ENCODE peak calls at places on chromosomes 2 and 18, in six cellular contexts. Y is CD4-positive, alpha-beta T cell; X is heart right ventricle; K is right atrium auricular region; N is uterus; J is A549. O is an unnamed sample.

GRCh38 chr2:3128786-3129185 is 248.8 kb downstream of the EIPR1 start:
- DNase-seq in X (no peak), Y (no peak), J (no peak), N (no peak), K (no peak), O (no peak)

GRCh38 chr18:56696966-56697365 is 45.8 kb downstream of the WDR7 start:
- DNase-seq in X (no peak), J (peak), N (no peak), K (no peak), Y (no peak), O (no peak)

GRCh38 chr2:109045505-109045904 is 56.5 kb upstream of the EDAR start:
- DNase-seq in J (no peak), Y (no peak), K (no peak), X (no peak), N (no peak), O (no peak)

GRCh38 chr2:160429248-160430000 is 64.2 kb downstream of the RBMS1 start:
- DNase-seq in Y (no peak), X (no peak), J (peak), K (no peak), N (no peak), O (no peak)

GRCh38 chr2:102698369-102699111 is 63.3 kb upstream of the TMEM182 start:
- DNase-seq in Y (no peak), N (no peak), X (no peak), K (no peak), J (no peak), O (no peak)

GRCh38 chr2:189302274-189302948 is 122.8 kb upstream of the COL5A2 start:
- DNase-seq in Y (no peak), J (peak), N (no peak), K (no peak), X (no peak), O (no peak)

GRCh38 chr2:84856785-84857184 is 24.1 kb downstream of the TRABD2A start:
- DNase-seq in X (no peak), J (no peak), K (no peak), Y (no peak), N (no peak), O (no peak)

GRCh38 chr2:9737053-9737875 is 106.0 kb upstream of the TAF1B start:
- DNase-seq in K (no peak), Y (no peak), N (no peak), X (no peak), J (peak), O (no peak)

DNA sequence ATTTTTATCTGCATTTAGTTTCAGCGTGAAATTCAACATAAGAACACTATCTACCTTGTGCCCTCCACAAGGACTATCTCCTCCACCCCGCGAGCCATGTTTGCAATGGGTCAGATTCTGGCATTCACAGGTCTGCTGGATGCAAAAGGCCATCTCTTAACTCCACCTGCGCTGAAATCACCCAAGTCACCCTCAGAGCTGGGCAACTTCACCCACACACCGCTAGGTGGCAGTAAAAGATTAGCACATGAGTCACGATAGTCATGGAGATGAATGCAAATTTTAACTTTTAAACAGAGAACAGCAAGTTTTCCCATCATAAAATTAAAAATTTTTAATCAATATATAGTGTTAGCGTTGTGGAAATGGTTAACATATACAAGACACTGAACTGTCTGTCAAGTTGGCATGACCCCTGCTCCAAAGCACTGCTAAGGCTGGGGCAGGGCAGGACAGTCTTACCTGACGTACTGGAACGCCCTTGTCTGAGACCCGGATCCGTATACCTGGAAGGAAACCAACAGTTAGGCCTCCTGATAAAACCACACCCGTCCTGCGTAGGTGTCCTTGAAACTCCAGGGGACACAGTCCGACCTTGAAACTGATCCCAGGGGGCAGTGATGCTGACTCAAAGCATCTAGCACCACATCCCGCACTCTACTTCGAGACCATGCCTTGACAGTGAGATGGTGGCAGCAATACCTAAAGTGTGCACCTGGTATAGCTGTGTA is 89.6 kb downstream of the UXS1 start:
- DNase-seq in N (peak), Y (peak), K (no peak), X (peak), J (peak), O (peak)
- TF ChIP-seq CTCF in N (peak), Y (peak), K (peak), X (peak), J (peak), O (peak)

DNA sequence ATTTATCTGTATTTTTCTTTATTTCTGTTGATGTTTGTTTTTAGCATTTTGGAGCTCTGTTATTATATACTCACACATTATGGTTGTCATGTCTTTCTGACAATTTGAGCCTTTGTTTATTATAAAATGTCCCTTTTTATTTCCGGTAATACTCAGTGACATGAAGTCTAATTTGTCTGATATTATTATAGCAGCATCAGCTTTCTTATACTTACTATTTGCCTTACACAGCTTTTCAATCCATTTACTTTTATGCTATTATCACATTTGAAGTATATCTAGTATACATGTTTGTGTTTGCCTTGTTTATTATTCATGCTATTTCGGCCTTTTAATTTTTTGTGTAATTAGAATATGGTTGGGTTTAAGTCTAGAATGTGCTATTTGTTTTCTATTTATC is 430.6 kb upstream of the FANCL start:
- DNase-seq in X (no peak), J (no peak), N (no peak), K (no peak), Y (no peak), O (no peak)
- TF ChIP-seq CTCF in X (no peak), J (no peak), N (no peak), K (no peak), Y (no peak), O (no peak)

GRCh38 chr2:183610724-183611123 is 486.5 kb downstream of the NUP35 start:
- DNase-seq in J (no peak), Y (no peak), X (no peak), N (no peak), K (no peak), O (no peak)
- TF ChIP-seq CTCF in J (no peak), Y (no peak), X (no peak), N (no peak), K (no peak), O (no peak)

GRCh38 chr2:158745067-158745865 is 49.9 kb upstream of the DAPL1 start:
- DNase-seq in X (peak), Y (peak), J (peak), N (peak), K (no peak), O (peak)
- TF ChIP-seq CTCF in X (peak), Y (no peak), J (peak), N (peak), K (peak), O (no peak)

GRCh38 chr2:142112648-142113278 is 18.1 kb downstream of the LRP1B start:
- DNase-seq in Y (no peak), N (no peak), K (no peak), J (peak), X (no peak), O (no peak)
- TF ChIP-seq CTCF in Y (no peak), N (no peak), K (no peak), J (no peak), X (no peak), O (peak)

GRCh38 chr2:126221506-126221905 is 434.5 kb upstream of the GYPC start:
- DNase-seq in J (no peak), K (no peak), X (no peak), Y (no peak), N (no peak), O (no peak)

GRCh38 chr2:126224766-126225165 is 431.2 kb upstream of the GYPC start:
- DNase-seq in X (no peak), N (no peak), Y (no peak), J (no peak), K (no peak), O (no peak)

GRCh38 chr2:126222316-126222715 is 433.6 kb upstream of the GYPC start:
- DNase-seq in N (no peak), J (no peak), Y (no peak), K (no peak), X (no peak), O (no peak)

DNA sequence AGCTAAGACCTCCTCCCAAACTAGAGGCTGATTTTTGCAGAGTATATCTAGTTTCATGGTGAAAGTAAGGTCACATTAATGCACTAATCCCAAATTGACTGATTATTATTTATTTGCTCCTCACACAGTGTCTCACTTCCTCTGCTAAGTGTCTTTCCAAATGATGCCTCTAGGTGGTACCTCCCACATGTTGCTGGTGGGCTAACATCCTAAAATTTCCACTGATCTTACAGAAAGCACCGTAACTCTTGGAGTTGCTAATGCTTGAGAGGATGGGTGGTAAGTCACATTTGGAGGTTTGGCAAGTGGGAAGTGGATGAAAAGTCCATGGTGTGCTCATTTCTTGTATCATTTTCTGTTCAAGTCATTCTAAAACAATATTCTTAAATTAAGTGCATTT is 428.7 kb upstream of the GYPC start:
- DNase-seq in N (no peak), J (peak), X (no peak), K (no peak), Y (no peak), O (no peak)
- TF ChIP-seq CTCF in N (no peak), J (no peak), X (no peak), K (peak), Y (no peak), O (peak)

DNA sequence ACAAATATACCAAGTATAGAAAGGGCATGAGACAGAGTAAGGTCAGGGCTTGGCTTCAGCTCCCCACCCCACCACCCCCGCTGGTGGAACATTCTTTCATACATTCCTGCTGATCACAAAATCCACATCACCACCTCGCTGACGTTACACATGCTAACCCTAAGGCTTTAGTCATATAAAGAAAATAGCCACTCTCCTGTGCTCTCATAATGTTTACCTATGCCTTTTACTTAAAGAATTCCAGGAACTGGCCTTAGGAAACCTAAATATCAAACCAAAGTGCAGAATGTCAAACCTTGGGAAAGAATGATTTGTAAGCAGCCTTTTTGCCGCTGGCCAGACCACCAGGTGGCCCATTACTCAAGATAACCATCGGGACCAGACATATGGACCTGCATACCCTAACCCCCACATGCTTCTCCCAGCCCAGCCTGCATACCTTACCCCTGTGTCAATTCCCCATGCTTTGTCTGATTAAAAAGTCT is 136.3 kb upstream of the SLC39A10 start:
- DNase-seq in K (no peak), X (no peak), J (peak), Y (no peak), N (no peak), O (no peak)
- TF ChIP-seq CTCF in K (no peak), X (no peak), J (peak), Y (no peak), N (no peak), O (no peak)

DNA sequence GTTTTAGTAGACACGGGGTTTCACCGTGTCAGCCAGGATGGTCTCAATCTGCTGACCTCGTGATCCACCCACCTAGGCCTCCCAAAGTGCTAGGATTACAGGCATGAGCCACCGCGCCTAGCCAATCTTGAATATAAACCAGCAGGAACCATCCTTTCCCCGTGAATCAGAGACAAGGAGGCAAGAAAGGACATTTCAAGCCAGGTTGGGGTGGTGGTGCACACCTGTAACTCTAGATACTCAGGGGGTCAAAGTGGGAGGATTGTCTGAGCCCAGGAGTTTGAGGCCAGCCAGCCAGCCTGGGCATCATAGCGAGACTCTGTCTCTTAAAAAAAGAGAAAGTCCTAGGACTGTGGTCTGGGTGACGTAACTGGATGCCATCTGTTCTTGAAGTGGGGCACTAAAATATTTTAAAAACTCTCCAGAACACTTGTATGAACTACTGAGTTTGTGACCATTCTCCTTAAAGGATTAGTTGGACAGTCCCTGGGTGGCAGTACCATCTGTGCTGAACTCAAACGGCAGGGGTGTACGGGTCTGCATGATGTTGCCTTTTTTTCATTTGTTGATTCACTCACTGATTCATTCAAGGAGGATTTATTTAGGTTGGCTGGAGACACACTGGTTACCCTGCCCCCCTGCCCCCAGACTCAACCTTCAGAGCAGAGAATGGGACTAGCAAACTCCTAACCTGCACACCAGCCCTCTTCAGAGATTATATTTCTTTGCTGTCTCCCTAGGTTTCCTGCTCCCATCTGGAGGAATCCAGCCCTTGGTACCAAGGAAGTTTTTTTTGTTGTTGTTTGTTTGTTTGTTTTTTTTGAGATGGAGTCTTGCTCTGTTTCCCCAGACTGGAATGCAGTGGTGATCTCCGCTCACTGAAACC is 2.9 kb upstream of the TLX2 start:
- DNase-seq in X (no peak), Y (no peak), N (no peak), K (no peak), J (no peak), O (no peak)
- TF ChIP-seq CTCF in X (no peak), Y (no peak), N (no peak), K (no peak), J (no peak), O (no peak)

GRCh38 chr2:143205106-143205764 is 76.0 kb downstream of the ARHGAP15 start:
- DNase-seq in X (no peak), N (no peak), J (peak), K (no peak), Y (no peak), O (no peak)
- TF ChIP-seq CTCF in X (peak), N (no peak), J (peak), K (peak), Y (peak), O (no peak)

GRCh38 chr18:46406539-46406932 is 250.5 kb downstream of the LOXHD1 start:
- DNase-seq in K (no peak), Y (no peak), J (no peak), X (no peak), N (no peak), O (no peak)
- TF ChIP-seq CTCF in K (no peak), Y (no peak), J (no peak), X (no peak), N (no peak), O (no peak)

O was measured in endothelial cell.